ENCODE peak calls at places on chromosomes 5 and 9, in five cellular contexts. M, N, W, Y and S are unnamed samples.

GRCh38 chr5:178356459-178356872 is 123.9 kb upstream of the PHYKPL start:
- DNase-seq in M (no peak), N (no peak), W (no peak), Y (no peak), S (no peak)

GRCh38 chr5:150780816-150781221 is 2.3 kb downstream of the SMIM3 start:
- DNase-seq in M (no peak), N (no peak), W (no peak), Y (no peak), S (no peak)

GRCh38 chr5:113606298-113607134 is 93.0 kb downstream of the YTHDC2 start:
- DNase-seq in M (peak), N (no peak), W (peak), Y (peak), S (peak)

GRCh38 chr5:177502886-177503285 is 5.5 kb upstream of the PDLIM7 start:
- DNase-seq in M (no peak), N (no peak), W (no peak), Y (no peak), S (no peak)

GRCh38 chr5:142548739-142549275 is 137.1 kb downstream of the FGF1 start:
- DNase-seq in M (no peak), N (peak), W (peak), Y (peak), S (peak)

GRCh38 chr9:78697653-78698052 is 400.7 kb downstream of the PSAT1 start:
- DNase-seq in M (no peak), N (no peak), W (no peak), Y (no peak), S (no peak)

GRCh38 chr5:139787257-139787567 is 8.4 kb upstream of the PSD2 start:
- DNase-seq in M (no peak), N (no peak), W (no peak), Y (no peak), S (no peak)

GRCh38 chr5:103428411-103428871 is 134.1 kb downstream of the NUDT12 start:
- DNase-seq in M (no peak), N (no peak), W (no peak), Y (no peak), S (peak)

GRCh38 chr5:52657231-52657645 is 130.5 kb upstream of the ITGA1 start:
- DNase-seq in M (no peak), N (peak), W (peak), Y (peak), S (peak)

GRCh38 chr9:79046401-79046800 is 525.4 kb upstream of the TLE4 start:
- DNase-seq in M (no peak), N (no peak), W (no peak), Y (no peak), S (no peak)

GRCh38 chr9:135246248-135247173 is 159.0 kb downstream of the OLFM1 start:
- DNase-seq in M (peak), N (no peak), W (no peak), Y (no peak), S (no peak)

GRCh38 chr5:180085837-180086236 is 14.3 kb upstream of the RNF130 start:
- DNase-seq in M (no peak), N (no peak), W (no peak), Y (no peak), S (no peak)